ENCODE peak calls at places on chromosomes 12 and 14, in six cellular contexts. D is activated CD4-positive, alpha-beta T cell treated with anti-CD3 and anti-CD28 coated beads, Interleukin-2, amount 10 ng/mL, durations not matched to agents 7 days and 5 days; X is NCI-H446; B is cardiac fibroblast; V is non-pigmented ciliary epithelial cell; A is A172. Y is an unnamed sample.

GRCh38 chr12:90773526-90773925 is 181.4 kb downstream of the CCER1 start:
- DNase-seq in D (no peak), X (no peak), B (peak), V (peak), A (no peak), Y (no peak)

GRCh38 chr12:117044311-117044710 is 54.9 kb downstream of the TESC start:
- DNase-seq in D (no peak), X (no peak), B (no peak), V (no peak), A (no peak), Y (no peak)

GRCh38 chr12:49962861-49963765 is 1.4 kb downstream of the AQP5 start:
- DNase-seq in D (no peak), X (peak), B (no peak), V (no peak), A (peak), Y (no peak)

GRCh38 chr12:1034726-1035457 is 43.9 kb downstream of the ERC1 start:
- DNase-seq in D (no peak), X (peak), B (no peak), V (no peak), A (no peak), Y (no peak)

GRCh38 chr12:93832126-93832525 is 155.0 kb downstream of the CRADD start:
- DNase-seq in D (no peak), X (no peak), B (no peak), V (no peak), A (no peak), Y (no peak)

GRCh38 chr12:132095520-132096409 is 48.4 kb downstream of the DDX51 start:
- DNase-seq in D (no peak), X (no peak), B (no peak), V (no peak), A (no peak), Y (no peak)

GRCh38 chr14:54498095-54498531 is 9.3 kb upstream of the GMFB start:
- DNase-seq in D (no peak), X (no peak), B (no peak), V (no peak), A (no peak), Y (no peak)

GRCh38 chr14:105602799-105603763 is 76.7 kb downstream of the TMEM121 start:
- DNase-seq in D (no peak), X (no peak), B (no peak), V (no peak), A (no peak), Y (peak)

GRCh38 chr14:72651715-72652114 is 242.2 kb downstream of the DPF3 start:
- DNase-seq in D (no peak), X (no peak), B (no peak), V (no peak), A (no peak), Y (no peak)

GRCh38 chr14:71060795-71061455 is 153.7 kb downstream of the PCNX1 start:
- DNase-seq in D (no peak), X (no peak), B (peak), V (no peak), A (no peak), Y (no peak)

GRCh38 chr14:35808076-35808657 is 928 bp downstream of the RALGAPA1 start:
- DNase-seq in D (no peak), X (no peak), B (peak), V (no peak), A (peak), Y (no peak)

GRCh38 chr14:70655110-70655826 is 13.6 kb downstream of the TTC9 start:
- DNase-seq in D (peak), X (no peak), B (no peak), V (no peak), A (no peak), Y (no peak)

GRCh38 chr12:127125607-127126259 is 1141.2 kb upstream of the TMEM132C start:
- DNase-seq in D (peak), X (no peak), B (peak), V (peak), A (peak), Y (no peak)

GRCh38 chr12:50222275-50222783 is 55.2 kb upstream of the CERS5 start:
- DNase-seq in D (peak), X (peak), B (peak), V (no peak), A (peak), Y (no peak)

GRCh38 chr12:66117242-66117641 is 13.3 kb downstream of the LLPH start:
- DNase-seq in D (no peak), X (no peak), B (no peak), V (no peak), A (no peak), Y (no peak)

GRCh38 chr12:53937596-53938275 is 895 bp upstream of the HOXC13 start:
- DNase-seq in D (no peak), X (no peak), B (no peak), V (no peak), A (no peak), Y (no peak)

GRCh38 chr12:58465418-58465817 is 454.9 kb downstream of the LRIG3 start:
- DNase-seq in D (no peak), X (no peak), B (no peak), V (no peak), A (peak), Y (no peak)

GRCh38 chr14:99675381-99675835 is 8.7 kb upstream of the CYP46A1 start:
- DNase-seq in D (no peak), X (no peak), B (no peak), V (no peak), A (no peak), Y (peak)

GRCh38 chr12:2489266-2489665 is 305.5 kb upstream of the FKBP4 start:
- DNase-seq in D (no peak), X (peak), B (no peak), V (no peak), A (no peak), Y (no peak)

GRCh38 chr12:98456583-98457573 is 58.5 kb upstream of the TMPO start:
- DNase-seq in D (no peak), X (no peak), B (peak), V (no peak), A (no peak), Y (no peak)

GRCh38 chr12:49543221-49543913 is 4.5 kb downstream of the KCNH3 start:
- DNase-seq in D (no peak), X (no peak), B (no peak), V (no peak), A (no peak), Y (no peak)

GRCh38 chr14:103141117-103141796 is 18.0 kb downstream of the TNFAIP2 start:
- DNase-seq in D (peak), X (peak), B (peak), V (no peak), A (no peak), Y (no peak)